ENCODE peak calls at places on chromosome 1, in six cellular contexts. V is trophoblast cell, H is mesenchymal stem cell, G is IMR-90, Y is H9, R is H1. F is an unnamed sample.

GRCh38 chr1:200028586-200029034 is 1.1 kb downstream of the NR5A2 start:
- DNase-seq in V (no peak), H (peak), G (no peak), Y (no peak), R (no peak), F (peak)

GRCh38 chr1:206012086-206012859 is 9.1 kb upstream of the RAB7B start:
- DNase-seq in V (peak), H (no peak), G (no peak), Y (peak), R (no peak), F (no peak)

GRCh38 chr1:153963850-153964331 is 554 bp upstream of the SLC39A1 start:
- DNase-seq in V (peak), H (no peak), G (no peak), Y (peak), R (peak), F (peak)

GRCh38 chr1:180327089-180327488 is 97.0 kb downstream of the LHX4 start:
- DNase-seq in V (no peak), H (no peak), G (no peak), Y (no peak), R (no peak), F (no peak)

GRCh38 chr1:94617139-94617805 is 75.7 kb upstream of the F3 start:
- DNase-seq in V (peak), H (no peak), G (peak), Y (no peak), R (no peak), F (no peak)

GRCh38 chr1:11653101-11653601 is 1.1 kb downstream of the FBXO2 start:
- DNase-seq in V (no peak), H (no peak), G (peak), Y (peak), R (peak), F (no peak)

GRCh38 chr1:62800825-62801306 is 16.9 kb downstream of the ATG4C start:
- DNase-seq in V (no peak), H (peak), G (peak), Y (no peak), R (no peak), F (no peak)

GRCh38 chr1:204103121-204103741 is 30.3 kb downstream of the SOX13 start:
- DNase-seq in V (peak), H (peak), G (peak), Y (no peak), R (no peak), F (no peak)

GRCh38 chr1:9615316-9616063 is 26.8 kb downstream of the TMEM201 start:
- DNase-seq in V (no peak), H (peak), G (peak), Y (peak), R (peak), F (no peak)

GRCh38 chr1:25703041-25703440 is 86.5 kb downstream of the MAN1C1 start:
- DNase-seq in V (no peak), H (no peak), G (no peak), Y (no peak), R (no peak), F (no peak)

GRCh38 chr1:179709841-179710329 is 33.2 kb upstream of the FAM163A start:
- DNase-seq in V (no peak), H (no peak), G (peak), Y (no peak), R (no peak), F (no peak)

GRCh38 chr1:22176258-22176657 is 33.4 kb upstream of the WNT4 start:
- DNase-seq in V (no peak), H (no peak), G (no peak), Y (no peak), R (no peak), F (no peak)

GRCh38 chr1:18175530-18176377 is 68.2 kb downstream of the IGSF21 start:
- DNase-seq in V (no peak), H (no peak), G (no peak), Y (peak), R (no peak), F (no peak)

GRCh38 chr1:87120779-87121178 is 206.3 kb downstream of the HS2ST1 start:
- DNase-seq in V (no peak), H (no peak), G (no peak), Y (no peak), R (no peak), F (no peak)

GRCh38 chr1:1847501-1848289 is 43.2 kb downstream of the GNB1 start:
- DNase-seq in V (no peak), H (no peak), G (no peak), Y (no peak), R (no peak), F (no peak)

GRCh38 chr1:180130651-180131050 is 24.0 kb upstream of the QSOX1 start:
- DNase-seq in V (no peak), H (no peak), G (no peak), Y (no peak), R (no peak), F (no peak)

GRCh38 chr1:24901791-24902470 is 28.1 kb downstream of the RUNX3 start:
- DNase-seq in V (peak), H (no peak), G (no peak), Y (peak), R (no peak), F (no peak)

GRCh38 chr1:107895403-107896181 is 69.4 kb downstream of the VAV3 start:
- DNase-seq in V (no peak), H (no peak), G (no peak), Y (no peak), R (no peak), F (no peak)

GRCh38 chr1:10968411-10968826 is 44.0 kb upstream of the TARDBP start:
- DNase-seq in V (no peak), H (no peak), G (no peak), Y (no peak), R (no peak), F (no peak)

GRCh38 chr1:39190096-39190495 is 14.4 kb upstream of the MACF1 start:
- DNase-seq in V (no peak), H (no peak), G (no peak), Y (no peak), R (no peak), F (no peak)

GRCh38 chr1:160260436-160261382 is 1.6 kb downstream of the DCAF8 start:
- DNase-seq in V (no peak), H (peak), G (peak), Y (no peak), R (no peak), F (no peak)

GRCh38 chr1:111454859-111455641 is 5.8 kb downstream of the ATP5PB start:
- DNase-seq in V (no peak), H (no peak), G (peak), Y (no peak), R (no peak), F (no peak)

GRCh38 chr1:230073371-230074035 is 6.5 kb downstream of the GALNT2 start:
- DNase-seq in V (no peak), H (peak), G (peak), Y (no peak), R (no peak), F (no peak)

GRCh38 chr1:227952374-227953021 is 4.8 kb upstream of the WNT9A start:
- DNase-seq in V (no peak), H (no peak), G (no peak), Y (no peak), R (peak), F (no peak)

GRCh38 chr1:24463756-24464377 is 38.8 kb upstream of the RCAN3 start:
- DNase-seq in V (peak), H (no peak), G (no peak), Y (peak), R (peak), F (no peak)

GRCh38 chr1:110556471-110556807 is 37.5 kb upstream of the KCNA10 start:
- DNase-seq in V (no peak), H (no peak), G (no peak), Y (peak), R (no peak), F (no peak)

GRCh38 chr1:235369802-235370201 is 2.6 kb downstream of the TBCE start:
- DNase-seq in V (no peak), H (no peak), G (no peak), Y (no peak), R (no peak), F (no peak)

GRCh38 chr1:55640708-55641473 is 425.7 kb upstream of the USP24 start:
- DNase-seq in V (peak), H (peak), G (no peak), Y (no peak), R (no peak), F (no peak)

GRCh38 chr1:218823291-218823900 is 350.3 kb upstream of the LYPLAL1 start:
- DNase-seq in V (peak), H (peak), G (peak), Y (no peak), R (no peak), F (no peak)

GRCh38 chr1:31572323-31573104 is 3.8 kb upstream of the TINAGL1 start:
- DNase-seq in V (peak), H (peak), G (peak), Y (no peak), R (peak), F (no peak)

GRCh38 chr1:111505641-111506119 is 2.2 kb upstream of the ADORA3 start:
- DNase-seq in V (no peak), H (no peak), G (no peak), Y (no peak), R (no peak), F (no peak)

GRCh38 chr1:41695118-41695517 is 210.6 kb upstream of the EDN2 start:
- DNase-seq in V (no peak), H (no peak), G (no peak), Y (no peak), R (no peak), F (no peak)

GRCh38 chr1:169711469-169712308 is at the start of gene SELL:
- DNase-seq in V (peak), H (peak), G (peak), Y (peak), R (peak), F (peak)

GRCh38 chr1:215845224-215845902 is 278.3 kb downstream of the KCTD3 start:
- DNase-seq in V (peak), H (peak), G (peak), Y (no peak), R (no peak), F (no peak)

GRCh38 chr1:115832651-115833050 is 8.3 kb downstream of the NHLH2 start:
- DNase-seq in V (no peak), H (no peak), G (no peak), Y (no peak), R (no peak), F (no peak)

GRCh38 chr1:98949606-98950005 is 55.1 kb downstream of the PLPPR5 start:
- DNase-seq in V (no peak), H (no peak), G (no peak), Y (no peak), R (no peak), F (no peak)
- H3K23ac ChIP-seq in V (no peak), H (no peak), G (no peak), Y (no peak), R (no peak), F (no peak)

GRCh38 chr1:59185163-59185855 is 111.6 kb upstream of the FGGY start:
- DNase-seq in V (no peak), H (no peak), G (no peak), Y (no peak), R (no peak), F (no peak)
- H2BK5ac ChIP-seq in V (no peak), H (no peak), G (no peak), Y (no peak), R (no peak), F (no peak)

DNA sequence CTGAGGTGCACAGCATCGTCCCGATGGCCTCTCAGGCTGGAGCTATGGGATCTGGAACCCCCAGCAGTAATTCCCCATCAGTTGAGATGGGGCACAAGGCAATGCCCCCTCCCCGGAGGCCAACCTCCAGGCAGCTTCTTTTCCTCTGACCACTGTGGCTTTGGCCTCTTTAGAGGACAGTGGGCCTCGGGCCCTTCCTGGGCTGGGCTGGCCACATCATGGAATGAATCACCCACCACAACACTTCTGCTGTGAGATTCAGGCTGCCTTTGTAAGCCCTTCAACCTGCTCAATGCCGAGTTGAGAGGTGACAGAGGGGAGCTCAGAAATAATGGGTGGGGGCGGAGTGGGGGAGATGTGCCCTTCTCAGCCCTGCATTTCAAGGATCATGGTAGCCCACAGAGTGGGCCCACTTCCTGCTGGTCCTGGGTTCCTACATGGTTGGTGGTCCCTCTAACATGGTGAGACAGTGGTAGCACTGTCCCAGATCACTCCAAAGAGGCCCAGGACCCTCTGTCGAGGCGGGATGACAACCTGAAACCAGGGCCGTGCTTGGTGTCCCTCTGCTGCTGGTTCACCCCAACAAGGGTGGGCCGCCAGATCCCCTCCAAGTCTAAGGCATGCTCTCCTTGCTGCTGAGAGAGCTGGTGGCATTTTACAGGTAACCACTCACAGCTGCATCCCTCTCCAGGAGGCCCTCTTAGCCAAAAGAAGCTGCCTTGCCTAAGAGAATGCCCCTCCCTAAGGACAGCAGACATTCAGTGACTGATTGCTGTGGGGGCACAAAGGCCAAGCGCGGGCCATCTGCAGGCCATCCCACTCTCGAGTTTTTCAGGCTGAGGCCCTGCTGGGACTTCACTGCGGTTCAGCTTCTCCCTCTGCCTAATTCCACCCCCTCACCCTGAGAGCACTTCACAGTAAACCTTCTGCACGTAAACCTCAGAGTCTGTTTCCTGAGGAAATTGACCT is 29.7 kb upstream of the EVA1B start:
- DNase-seq in V (peak), H (peak), G (peak), Y (no peak), R (no peak), F (no peak)
- H3K14ac ChIP-seq in V (peak), H (peak), G (peak), Y (no peak), R (no peak), F (no peak)

DNA sequence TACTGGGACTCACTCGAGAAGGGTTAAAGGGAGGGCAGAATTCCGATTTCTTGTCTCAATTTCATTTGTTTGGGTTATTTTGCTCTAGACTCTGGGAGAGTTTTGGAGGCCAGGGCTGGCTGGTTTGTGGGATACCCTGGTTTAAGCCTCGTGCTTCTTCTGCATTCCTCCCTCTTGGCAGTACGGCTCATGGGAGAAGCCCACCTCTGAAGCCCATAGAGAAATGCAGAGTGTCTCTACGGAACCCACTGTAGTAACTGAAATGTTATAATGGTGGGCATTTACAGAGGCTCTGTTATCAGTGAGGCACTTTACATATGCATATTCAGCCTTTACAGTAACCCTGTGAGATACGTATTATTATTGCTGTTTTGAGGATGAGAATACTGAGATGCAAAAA is 43.9 kb downstream of the ROR1 start:
- DNase-seq in V (no peak), H (no peak), G (no peak), Y (no peak), R (no peak), F (no peak)
- H3K23ac ChIP-seq in V (no peak), H (no peak), G (no peak), Y (no peak), R (no peak), F (no peak)

GRCh38 chr1:30242722-30243465 is 480.5 kb downstream of the MATN1 start:
- DNase-seq in V (no peak), H (no peak), G (no peak), Y (no peak), R (no peak), F (no peak)
- H2BK5ac ChIP-seq in V (no peak), H (no peak), G (no peak), Y (no peak), R (no peak), F (no peak)

GRCh38 chr1:19370453-19371170 is 58.5 kb downstream of the SLC66A1 start:
- DNase-seq in V (no peak), H (no peak), G (no peak), Y (no peak), R (no peak), F (no peak)
- H3K14ac ChIP-seq in V (peak), H (no peak), G (no peak), Y (no peak), R (no peak), F (no peak)

GRCh38 chr1:152933196-152933595 is 13.8 kb upstream of the SPRR5 start:
- DNase-seq in V (no peak), H (no peak), G (no peak), Y (no peak), R (no peak), F (no peak)
- H3K23ac ChIP-seq in V (no peak), H (no peak), G (no peak), Y (no peak), R (no peak), F (no peak)

F was measured in neuronal stem cell.